ENCODE peak calls at places on chromosomes 7 and 10, in seven cellular contexts. One of them, this sample, is unnamed.

GRCh38 chr7:17640730-17641377 is 299.4 kb downstream of the SNX13 start:
- DNase-seq in fibroblast of the aortic adventitia: peak
- DNase-seq in MM.1S: peak
- DNase-seq in fibroblast of pulmonary artery: peak
- DNase-seq in foreskin fibroblast: no peak
- DNase-seq in IMR-90: peak
- DNase-seq in cardiac muscle cell: peak
- DNase-seq in this sample: no peak

GRCh38 chr7:142556745-142557144 is 192.5 kb upstream of the PRSS1 start:
- DNase-seq in foreskin fibroblast: peak
- DNase-seq in fibroblast of the aortic adventitia: peak
- DNase-seq in cardiac muscle cell: peak
- DNase-seq in fibroblast of pulmonary artery: peak
- DNase-seq in IMR-90: peak
- DNase-seq in MM.1S: peak
- DNase-seq in this sample: peak

GRCh38 chr10:12668634-12669033 is 319.3 kb downstream of the CAMK1D start:
- DNase-seq in MM.1S: no peak
- DNase-seq in IMR-90: no peak
- DNase-seq in foreskin fibroblast: no peak
- DNase-seq in cardiac muscle cell: no peak
- DNase-seq in fibroblast of the aortic adventitia: no peak
- DNase-seq in fibroblast of pulmonary artery: no peak
- DNase-seq in this sample: no peak

GRCh38 chr10:5963591-5963990 is 13.8 kb downstream of the IL15RA start:
- DNase-seq in foreskin fibroblast: no peak
- DNase-seq in MM.1S: no peak
- DNase-seq in IMR-90: no peak
- DNase-seq in fibroblast of pulmonary artery: no peak
- DNase-seq in fibroblast of the aortic adventitia: no peak
- DNase-seq in cardiac muscle cell: no peak
- DNase-seq in this sample: no peak

GRCh38 chr10:132461103-132461682 is 64.2 kb downstream of the PWWP2B start:
- DNase-seq in fibroblast of the aortic adventitia: no peak
- DNase-seq in IMR-90: no peak
- DNase-seq in cardiac muscle cell: no peak
- DNase-seq in fibroblast of pulmonary artery: no peak
- DNase-seq in MM.1S: no peak
- DNase-seq in foreskin fibroblast: no peak
- DNase-seq in this sample: no peak

GRCh38 chr7:27992092-27992491 is 188.5 kb downstream of the JAZF1 start:
- DNase-seq in MM.1S: no peak
- DNase-seq in cardiac muscle cell: no peak
- DNase-seq in IMR-90: peak
- DNase-seq in fibroblast of the aortic adventitia: peak
- DNase-seq in fibroblast of pulmonary artery: no peak
- DNase-seq in foreskin fibroblast: peak
- DNase-seq in this sample: peak

GRCh38 chr7:70133291-70133690 is 535.0 kb downstream of the AUTS2 start:
- DNase-seq in foreskin fibroblast: no peak
- DNase-seq in fibroblast of pulmonary artery: no peak
- DNase-seq in MM.1S: no peak
- DNase-seq in IMR-90: no peak
- DNase-seq in fibroblast of the aortic adventitia: no peak
- DNase-seq in cardiac muscle cell: no peak
- DNase-seq in this sample: no peak

GRCh38 chr10:133100706-133101463 is 13.2 kb downstream of the ADGRA1 start:
- DNase-seq in IMR-90: no peak
- DNase-seq in MM.1S: peak
- DNase-seq in cardiac muscle cell: no peak
- DNase-seq in foreskin fibroblast: no peak
- DNase-seq in fibroblast of pulmonary artery: no peak
- DNase-seq in fibroblast of the aortic adventitia: no peak
- DNase-seq in this sample: no peak

GRCh38 chr7:69845721-69846495 is 247.6 kb downstream of the AUTS2 start:
- DNase-seq in fibroblast of the aortic adventitia: no peak
- DNase-seq in cardiac muscle cell: no peak
- DNase-seq in foreskin fibroblast: no peak
- DNase-seq in IMR-90: no peak
- DNase-seq in MM.1S: no peak
- DNase-seq in fibroblast of pulmonary artery: no peak
- DNase-seq in this sample: no peak

GRCh38 chr10:76582536-76582935 is 1055.1 kb downstream of the KCNMA1 start:
- DNase-seq in fibroblast of pulmonary artery: peak
- DNase-seq in cardiac muscle cell: peak
- DNase-seq in IMR-90: peak
- DNase-seq in foreskin fibroblast: no peak
- DNase-seq in MM.1S: no peak
- DNase-seq in fibroblast of the aortic adventitia: peak
- DNase-seq in this sample: peak

GRCh38 chr7:5776894-5777645 is 4.4 kb downstream of the RNF216 start:
- DNase-seq in IMR-90: no peak
- DNase-seq in cardiac muscle cell: no peak
- DNase-seq in fibroblast of the aortic adventitia: no peak
- DNase-seq in MM.1S: no peak
- DNase-seq in fibroblast of pulmonary artery: no peak
- DNase-seq in foreskin fibroblast: no peak
- DNase-seq in this sample: no peak

GRCh38 chr7:129611246-129612111 is at the start of gene NRF1:
- DNase-seq in cardiac muscle cell: peak
- DNase-seq in fibroblast of the aortic adventitia: peak
- DNase-seq in fibroblast of pulmonary artery: peak
- DNase-seq in MM.1S: peak
- DNase-seq in IMR-90: peak
- DNase-seq in foreskin fibroblast: peak
- DNase-seq in this sample: peak

GRCh38 chr7:65285906-65286864 is 87.5 kb upstream of the ZNF92 start:
- DNase-seq in MM.1S: no peak
- DNase-seq in cardiac muscle cell: no peak
- DNase-seq in fibroblast of pulmonary artery: no peak
- DNase-seq in IMR-90: no peak
- DNase-seq in fibroblast of the aortic adventitia: no peak
- DNase-seq in foreskin fibroblast: no peak
- DNase-seq in this sample: no peak

GRCh38 chr10:120732067-120732466 is 119.1 kb upstream of the WDR11 start:
- DNase-seq in cardiac muscle cell: no peak
- DNase-seq in IMR-90: no peak
- DNase-seq in MM.1S: no peak
- DNase-seq in fibroblast of the aortic adventitia: peak
- DNase-seq in foreskin fibroblast: no peak
- DNase-seq in fibroblast of pulmonary artery: peak
- DNase-seq in this sample: no peak

DNA sequence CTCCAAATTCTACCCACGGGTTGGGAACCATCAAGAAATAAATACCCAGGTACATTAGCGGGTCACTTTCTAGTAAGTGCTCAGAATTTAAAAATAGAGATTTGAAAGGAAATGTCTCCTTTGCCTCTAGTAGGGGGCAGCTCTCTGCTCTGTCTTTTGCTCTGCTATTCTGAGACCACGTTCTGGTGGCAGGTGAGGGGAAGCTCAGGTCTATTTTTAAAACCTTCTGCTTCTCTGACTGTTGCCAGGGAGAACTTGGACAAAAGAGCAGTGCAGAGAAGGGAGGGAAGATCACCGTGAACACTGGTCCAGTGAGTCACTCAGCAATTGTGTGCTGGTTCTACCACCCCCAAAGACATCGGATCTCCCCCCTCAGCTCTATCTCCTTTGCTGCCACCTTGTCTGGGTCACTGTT is 72.3 kb upstream of the LOXL4 start:
- DNase-seq in MM.1S: peak
- DNase-seq in foreskin fibroblast: no peak
- DNase-seq in fibroblast of pulmonary artery: peak
- DNase-seq in cardiac muscle cell: peak
- DNase-seq in IMR-90: peak
- DNase-seq in fibroblast of the aortic adventitia: peak
- DNase-seq in this sample: no peak
- H3K4me3 ChIP-seq in MM.1S: peak
- H3K4me3 ChIP-seq in foreskin fibroblast: no peak
- H3K4me3 ChIP-seq in fibroblast of pulmonary artery: no peak
- H3K4me3 ChIP-seq in cardiac muscle cell: no peak
- H3K4me3 ChIP-seq in IMR-90: no peak
- H3K4me3 ChIP-seq in fibroblast of the aortic adventitia: no peak
- H3K4me3 ChIP-seq in this sample: no peak

GRCh38 chr7:74197449-74198108 is 12.2 kb upstream of the LAT2 start:
- DNase-seq in IMR-90: no peak
- DNase-seq in cardiac muscle cell: no peak
- DNase-seq in MM.1S: no peak
- DNase-seq in fibroblast of pulmonary artery: no peak
- DNase-seq in fibroblast of the aortic adventitia: no peak
- DNase-seq in foreskin fibroblast: no peak
- DNase-seq in this sample: no peak

GRCh38 chr7:74193054-74193453 is 16.8 kb upstream of the LAT2 start:
- DNase-seq in cardiac muscle cell: no peak
- DNase-seq in fibroblast of the aortic adventitia: no peak
- DNase-seq in MM.1S: no peak
- DNase-seq in IMR-90: no peak
- DNase-seq in foreskin fibroblast: no peak
- DNase-seq in fibroblast of pulmonary artery: no peak
- DNase-seq in this sample: no peak

GRCh38 chr7:74193913-74194312 is 15.9 kb upstream of the LAT2 start:
- DNase-seq in IMR-90: no peak
- DNase-seq in foreskin fibroblast: no peak
- DNase-seq in fibroblast of pulmonary artery: no peak
- DNase-seq in cardiac muscle cell: no peak
- DNase-seq in MM.1S: no peak
- DNase-seq in fibroblast of the aortic adventitia: no peak
- DNase-seq in this sample: no peak

GRCh38 chr7:74191231-74191630 is 17.1 kb downstream of the EIF4H start:
- DNase-seq in fibroblast of the aortic adventitia: no peak
- DNase-seq in IMR-90: no peak
- DNase-seq in cardiac muscle cell: no peak
- DNase-seq in fibroblast of pulmonary artery: no peak
- DNase-seq in MM.1S: no peak
- DNase-seq in foreskin fibroblast: no peak
- DNase-seq in this sample: no peak

DNA sequence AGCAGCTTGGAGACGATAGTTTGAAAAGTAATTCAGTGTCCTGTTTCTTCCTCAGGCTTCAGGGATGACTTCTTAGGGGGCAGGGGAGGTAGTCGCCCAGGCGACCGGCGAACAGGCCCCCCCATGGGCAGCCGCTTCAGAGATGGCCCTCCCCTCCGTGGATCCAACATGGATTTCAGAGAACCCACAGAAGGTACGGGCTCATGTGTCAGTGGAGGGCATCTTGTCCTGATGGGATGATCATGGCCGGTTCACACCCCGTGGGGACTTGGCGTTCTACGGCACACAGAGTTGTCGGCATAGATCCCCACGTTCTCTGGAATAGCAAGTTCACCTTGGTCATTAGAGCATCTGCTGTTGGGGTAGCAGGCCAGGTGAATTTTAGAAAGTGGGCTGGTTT is 15.1 kb upstream of the LAT2 start:
- DNase-seq in fibroblast of the aortic adventitia: no peak
- DNase-seq in fibroblast of pulmonary artery: no peak
- DNase-seq in cardiac muscle cell: no peak
- DNase-seq in MM.1S: no peak
- DNase-seq in IMR-90: no peak
- DNase-seq in foreskin fibroblast: no peak
- DNase-seq in this sample: no peak
- TF ChIP-seq CTCF in fibroblast of the aortic adventitia: no peak
- TF ChIP-seq CTCF in fibroblast of pulmonary artery: no peak
- TF ChIP-seq CTCF in cardiac muscle cell: no peak
- TF ChIP-seq CTCF in MM.1S: no peak
- TF ChIP-seq CTCF in IMR-90: no peak
- TF ChIP-seq CTCF in foreskin fibroblast: no peak
- TF ChIP-seq CTCF in this sample: no peak

GRCh38 chr10:101833466-101833865 is 10.1 kb downstream of the KCNIP2 start:
- DNase-seq in fibroblast of the aortic adventitia: no peak
- DNase-seq in IMR-90: no peak
- DNase-seq in foreskin fibroblast: no peak
- DNase-seq in MM.1S: no peak
- DNase-seq in fibroblast of pulmonary artery: no peak
- DNase-seq in cardiac muscle cell: no peak
- DNase-seq in this sample: no peak

GRCh38 chr10:101828734-101829551 is 10.7 kb upstream of the OGA start:
- DNase-seq in fibroblast of the aortic adventitia: no peak
- DNase-seq in foreskin fibroblast: no peak
- DNase-seq in MM.1S: no peak
- DNase-seq in fibroblast of pulmonary artery: no peak
- DNase-seq in cardiac muscle cell: peak
- DNase-seq in IMR-90: no peak
- DNase-seq in this sample: no peak

GRCh38 chr10:101829561-101830315 is 11.5 kb upstream of the OGA start:
- DNase-seq in IMR-90: no peak
- DNase-seq in MM.1S: peak
- DNase-seq in foreskin fibroblast: no peak
- DNase-seq in cardiac muscle cell: peak
- DNase-seq in fibroblast of pulmonary artery: no peak
- DNase-seq in fibroblast of the aortic adventitia: no peak
- DNase-seq in this sample: no peak

GRCh38 chr10:101830322-101831168 is 12.3 kb upstream of the OGA start:
- DNase-seq in cardiac muscle cell: peak
- DNase-seq in MM.1S: peak
- DNase-seq in fibroblast of the aortic adventitia: peak
- DNase-seq in fibroblast of pulmonary artery: peak
- DNase-seq in foreskin fibroblast: peak
- DNase-seq in IMR-90: peak
- DNase-seq in this sample: peak

DNA sequence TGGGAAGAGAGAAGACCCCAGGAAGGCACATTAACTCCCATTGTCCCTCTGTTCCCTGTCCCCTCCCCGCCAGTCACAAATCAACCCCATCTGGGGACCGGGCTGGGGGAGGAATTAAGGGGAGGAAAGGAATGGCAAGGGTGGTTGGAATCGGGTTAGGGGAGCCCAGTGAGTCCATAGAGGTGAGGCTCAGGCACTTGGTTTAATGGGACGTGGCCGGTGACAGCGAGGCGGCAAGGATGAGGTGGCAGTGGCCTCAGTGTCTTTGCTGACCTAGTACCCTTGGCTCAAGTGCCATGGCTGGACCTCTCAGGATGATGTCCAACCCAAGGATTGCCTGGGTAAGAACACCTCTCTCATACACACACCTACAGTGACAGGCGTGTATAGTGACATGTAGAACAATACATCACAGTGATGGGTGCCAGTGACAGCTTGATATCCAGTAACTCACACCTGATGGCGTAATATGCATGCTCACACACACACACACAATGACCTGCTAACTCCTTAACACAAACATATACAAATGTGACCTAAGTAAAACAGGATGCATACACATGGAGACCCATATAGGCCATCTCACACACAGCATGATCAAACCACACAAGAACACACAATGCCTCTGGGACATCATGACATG is 12.3 kb downstream of the KCNIP2 start:
- DNase-seq in foreskin fibroblast: no peak
- DNase-seq in IMR-90: no peak
- DNase-seq in cardiac muscle cell: no peak
- DNase-seq in MM.1S: no peak
- DNase-seq in fibroblast of pulmonary artery: no peak
- DNase-seq in fibroblast of the aortic adventitia: no peak
- DNase-seq in this sample: no peak
- H3K4me3 ChIP-seq in foreskin fibroblast: peak
- H3K4me3 ChIP-seq in IMR-90: peak
- H3K4me3 ChIP-seq in cardiac muscle cell: no peak
- H3K4me3 ChIP-seq in MM.1S: peak
- H3K4me3 ChIP-seq in fibroblast of pulmonary artery: peak
- H3K4me3 ChIP-seq in fibroblast of the aortic adventitia: peak
- H3K4me3 ChIP-seq in this sample: peak

DNA sequence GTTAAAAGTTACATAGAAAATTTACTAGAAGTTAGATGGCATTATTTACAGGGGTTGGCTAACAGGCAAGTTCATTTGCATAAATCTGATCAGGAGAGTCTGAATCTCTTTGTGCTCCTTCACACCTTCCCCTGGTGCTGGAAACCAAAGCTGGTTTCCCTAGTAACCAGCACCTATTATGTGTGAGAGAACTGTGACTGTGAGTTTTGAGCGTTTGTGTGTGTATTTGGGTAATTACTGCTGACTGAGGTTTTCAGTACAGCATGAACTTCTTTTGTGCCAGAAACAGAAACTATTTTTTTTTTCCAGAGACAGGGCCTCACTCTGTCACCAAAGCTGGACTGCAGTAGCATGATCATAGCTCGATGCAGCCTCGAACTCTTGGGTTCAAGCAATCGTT is 10.3 kb upstream of the IFIT1B start:
- DNase-seq in fibroblast of the aortic adventitia: no peak
- DNase-seq in foreskin fibroblast: no peak
- DNase-seq in fibroblast of pulmonary artery: no peak
- DNase-seq in cardiac muscle cell: no peak
- DNase-seq in MM.1S: peak
- DNase-seq in IMR-90: no peak
- DNase-seq in this sample: no peak
- TF ChIP-seq CTCF in fibroblast of the aortic adventitia: no peak
- TF ChIP-seq CTCF in foreskin fibroblast: no peak
- TF ChIP-seq CTCF in fibroblast of pulmonary artery: no peak
- TF ChIP-seq CTCF in cardiac muscle cell: no peak
- TF ChIP-seq CTCF in MM.1S: no peak
- TF ChIP-seq CTCF in IMR-90: no peak
- TF ChIP-seq CTCF in this sample: no peak

This sample was measured in fibroblast of villous mesenchyme.